ENCODE peak calls at places on chromosomes 6 and 20, in four cellular contexts. R, Z, I and N are unnamed samples.
A peak's percentile ranks its signal among the peaks of the same experiment; 100 is the strongest.

GRCh38 chr6:7050911-7051779 is 56.6 kb upstream of the RREB1 start:
- DNase-seq in I (peak; percentile 70), Z (peak; percentile 60), R (peak; percentile 57), N (peak; percentile 76)

GRCh38 chr20:61884571-61885389 is 180.9 kb downstream of the TAF4 start:
- DNase-seq in R (no peak), I (no peak), Z (no peak), N (no peak)

GRCh38 chr6:34393968-34394305 is 1.5 kb upstream of the NUDT3 start:
- DNase-seq in Z (no peak), I (no peak), R (no peak), N (no peak)

GRCh38 chr20:13089950-13090469 is 81.2 kb downstream of the SPTLC3 start:
- DNase-seq in Z (no peak), I (no peak), R (no peak), N (no peak)

GRCh38 chr6:84362180-84362821 is 134.9 kb upstream of the CEP162 start:
- DNase-seq in Z (no peak), I (no peak), R (no peak), N (no peak)

GRCh38 chr20:37475258-37475657 is 45.8 kb upstream of the NNAT start:
- DNase-seq in Z (no peak), R (no peak), I (no peak), N (no peak)

GRCh38 chr6:53741417-53741816 is 53.4 kb upstream of the LRRC1 start:
- DNase-seq in Z (peak; percentile 54), R (no peak), I (no peak), N (no peak)

GRCh38 chr6:30687659-30688431 is 1.4 kb upstream of the PPP1R18 start:
- DNase-seq in I (peak; percentile 46), R (no peak), Z (no peak), N (peak; percentile 27)

GRCh38 chr6:3081965-3082364 is 13.7 kb downstream of the RIPK1 start:
- DNase-seq in R (no peak), I (no peak), Z (no peak), N (no peak)

GRCh38 chr6:158642097-158642601 is 2.4 kb downstream of the DYNLT1 start:
- DNase-seq in I (peak; percentile 74), Z (peak; percentile 50), R (peak; percentile 98), N (peak; percentile 87)

GRCh38 chr6:31202259-31203166 is 32.0 kb upstream of the POU5F1 start:
- DNase-seq in Z (no peak), R (no peak), I (no peak), N (no peak)

GRCh38 chr6:27168586-27169443 is 78.7 kb upstream of the PRSS16 start:
- DNase-seq in R (no peak), Z (no peak), I (peak; percentile 48), N (peak; percentile 16)

GRCh38 chr20:23387118-23387443 is 25.1 kb downstream of the GZF1 start:
- DNase-seq in R (no peak), I (no peak), Z (no peak), N (no peak)

GRCh38 chr6:34052918-34053608 is 92.8 kb downstream of the GRM4 start:
- DNase-seq in R (no peak), Z (no peak), I (no peak), N (no peak)

GRCh38 chr6:109299695-109300564 is 82.3 kb downstream of the CD164 start:
- DNase-seq in Z (no peak), I (no peak), R (no peak), N (no peak)